ENCODE peak calls at places on chromosomes 11 and 22, in four cellular contexts. N, L, U and S are unnamed samples.

GRCh38 chr11:34234086-34234740 is 123.6 kb downstream of the ABTB2 start:
- DNase-seq in N (no peak), L (peak; percentile 78), U (peak; percentile 78), S (peak; percentile 96)

GRCh38 chr11:17257200-17257599 is 19.3 kb upstream of the NUCB2 start:
- DNase-seq in N (no peak), L (peak; percentile 78), U (peak; percentile 17), S (no peak)

GRCh38 chr11:86116996-86117705 is 48.3 kb upstream of the PICALM start:
- DNase-seq in N (no peak), L (peak; percentile 65), U (no peak), S (no peak)

GRCh38 chr11:26248661-26249060 is 83.3 kb upstream of the ANO3 start:
- DNase-seq in N (no peak), L (no peak), U (no peak), S (no peak)

GRCh38 chr11:114678125-114679036 is at the start of gene NXPE2:
- DNase-seq in N (no peak), L (peak; percentile 57), U (peak; percentile 79), S (no peak)

GRCh38 chr22:36729321-36729720 is 25.8 kb upstream of the CACNG2 start:
- DNase-seq in N (no peak), L (no peak), U (no peak), S (no peak)

GRCh38 chr22:46124383-46125144 is 25.8 kb upstream of the PPARA start:
- DNase-seq in N (no peak), L (no peak), U (no peak), S (no peak)

GRCh38 chr11:63494936-63495335 is 4.0 kb upstream of the PLAAT5 start:
- DNase-seq in N (no peak), L (no peak), U (no peak), S (no peak)

GRCh38 chr11:112794321-112794720 is 166.9 kb upstream of the NCAM1 start:
- DNase-seq in N (no peak), L (no peak), U (no peak), S (no peak)

GRCh38 chr11:117691501-117691900 is 105.5 kb downstream of the DSCAML1 start:
- DNase-seq in N (no peak), L (no peak), U (no peak), S (no peak)

GRCh38 chr22:44473166-44473565 is 24.9 kb downstream of the RTL6 start:
- DNase-seq in N (no peak), L (no peak), U (no peak), S (no peak)

GRCh38 chr11:14902650-14903350 is 10.8 kb upstream of the CYP2R1 start:
- DNase-seq in N (no peak), L (peak; percentile 71), U (peak; percentile 53), S (peak; percentile 25)

GRCh38 chr11:61682093-61682732 is 2.0 kb downstream of the DAGLA start:
- DNase-seq in N (no peak), L (no peak), U (peak; percentile 26), S (no peak)

GRCh38 chr11:94678236-94678635 is 89.9 kb upstream of the AMOTL1 start:
- DNase-seq in N (no peak), L (no peak), U (no peak), S (no peak)

DNA sequence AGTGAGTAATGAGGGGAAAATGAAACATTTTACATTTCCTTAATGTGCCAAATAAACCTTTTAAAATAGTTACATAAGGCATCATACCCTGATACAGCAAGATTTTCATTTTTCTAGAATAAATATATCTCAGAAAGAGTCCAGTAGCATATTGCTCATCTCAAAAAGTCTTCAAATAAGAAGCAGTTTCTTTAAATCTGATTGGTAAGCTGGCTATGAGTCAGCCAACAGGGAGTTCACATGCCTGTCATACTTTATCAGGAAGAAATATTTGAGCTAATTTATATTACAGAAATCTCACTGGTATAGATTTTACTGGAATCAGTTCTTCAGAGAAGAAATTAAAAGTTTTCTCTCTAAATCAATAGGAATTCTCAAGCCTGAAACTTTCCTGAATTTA is 258.1 kb downstream of the C11orf87 start:
- DNase-seq in N (no peak), L (peak; percentile 18), U (peak; percentile 14), S (no peak)
- H2BK120ac ChIP-seq in N (no peak overlapping the region), L (no peak overlapping the region), U (no peak overlapping the region), S (no peak overlapping the region)

GRCh38 chr11:108007819-108008218 is 879 bp upstream of the CUL5 start:
- DNase-seq in N (no peak), L (no peak), U (no peak), S (no peak)

GRCh38 chr11:108009497-108010360 is 1.0 kb downstream of the CUL5 start:
- DNase-seq in N (no peak), L (no peak), U (peak; percentile 41), S (peak; percentile 56)

GRCh38 chr11:108003623-108004022 is 5.1 kb upstream of the CUL5 start:
- DNase-seq in N (no peak), L (no peak), U (no peak), S (no peak)

GRCh38 chr11:108012139-108012725 is 3.5 kb downstream of the CUL5 start:
- DNase-seq in N (no peak), L (no peak), U (no peak), S (no peak)

DNA sequence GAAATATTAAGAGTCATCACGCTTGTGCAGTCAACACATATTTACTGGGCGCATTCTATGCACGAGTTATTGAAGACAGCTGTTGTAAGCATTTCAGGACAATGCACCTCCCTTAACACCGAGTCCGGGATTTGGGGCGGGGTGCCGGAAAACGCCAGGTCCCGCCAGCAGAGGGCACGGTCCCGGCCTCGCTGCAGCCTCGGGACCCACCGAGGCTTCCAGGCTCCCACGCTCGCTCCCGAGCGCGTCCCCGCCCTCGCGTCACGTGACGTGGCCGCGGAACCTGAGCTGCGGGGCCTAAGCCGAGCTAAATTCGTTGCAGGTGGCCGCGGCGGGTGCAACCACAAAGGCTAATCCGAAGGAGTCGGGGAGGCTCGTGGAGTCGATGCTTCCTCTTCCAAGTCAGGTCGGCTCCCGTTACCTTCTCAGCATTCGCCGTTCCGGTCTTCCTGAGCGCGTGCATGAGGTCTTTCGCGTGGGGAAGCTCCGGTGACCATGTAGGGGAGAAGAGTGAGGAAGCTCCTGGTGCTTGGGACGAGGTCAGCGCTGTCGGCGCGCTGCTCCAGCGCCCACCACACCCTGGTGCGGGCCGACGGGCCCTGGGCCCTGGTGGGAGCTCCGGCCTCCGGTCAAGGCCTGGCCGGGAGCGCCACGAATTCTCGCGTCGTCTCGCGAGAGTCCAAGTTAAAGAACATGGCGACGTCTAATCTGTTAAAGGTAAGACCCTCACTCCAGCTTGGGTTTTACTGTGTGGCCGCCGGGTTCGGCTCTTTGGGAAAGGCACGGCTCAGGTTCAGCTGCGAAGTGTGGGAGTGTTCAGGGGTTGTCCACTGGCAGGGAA is at the start of gene CUL5:
- DNase-seq in N (peak; percentile 92), L (peak; percentile 91), U (peak; percentile 94), S (peak; percentile 95)
- H2BK15ac ChIP-seq in N (peak within 1 kb of the TSS; percentile 82), L (peak within 1 kb of the TSS; percentile 50), U (peak within 1 kb of the TSS; percentile 9), S (no peak within 1 kb of the TSS)

DNA sequence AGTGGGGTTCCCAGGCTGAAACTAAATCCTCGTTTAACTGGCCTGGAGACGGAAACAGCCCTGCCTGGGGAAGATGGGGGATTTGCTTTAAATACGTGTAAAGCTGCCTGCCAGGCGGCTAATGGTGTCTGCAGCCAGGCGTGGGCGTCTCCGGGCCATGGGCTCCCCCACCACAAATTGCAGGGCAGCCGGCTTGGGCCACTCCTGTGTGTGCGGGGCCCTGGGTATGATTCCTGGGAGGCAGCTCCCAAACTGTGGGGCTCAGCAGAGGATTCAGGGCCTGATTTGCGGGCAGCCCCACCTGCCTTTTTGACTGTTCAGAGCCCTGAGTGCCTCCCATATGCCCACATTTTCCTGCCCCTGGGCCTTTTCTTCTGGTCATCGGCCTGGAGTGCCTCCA is 110.6 kb downstream of the KCNQ1 start:
- DNase-seq in N (no peak), L (no peak), U (no peak), S (no peak)
- H2BK120ac ChIP-seq in N (no peak overlapping the region), L (no peak overlapping the region), U (no peak overlapping the region), S (no peak overlapping the region)

DNA sequence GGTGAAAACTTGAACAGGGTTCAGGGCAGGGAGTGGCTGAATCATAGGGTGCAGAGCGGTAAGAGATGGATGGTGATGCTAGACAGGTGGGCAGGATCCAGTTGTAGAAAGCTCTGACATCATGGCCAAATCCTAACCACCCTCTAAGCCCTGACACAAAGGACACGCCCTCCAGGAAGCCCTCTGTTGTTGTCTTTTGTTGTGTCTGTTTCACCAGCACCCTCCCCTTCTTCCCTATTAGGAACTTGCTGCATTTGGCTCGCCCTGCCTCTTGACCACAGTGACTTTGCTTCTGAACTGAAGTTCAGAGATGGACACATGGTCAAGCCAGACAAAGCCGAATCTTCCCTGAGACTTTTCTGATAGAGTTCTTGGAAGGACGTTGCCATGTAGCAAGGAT is 14.2 kb upstream of the APOL6 start:
- DNase-seq in N (no peak), L (no peak), U (no peak), S (no peak)
- H2BK15ac ChIP-seq in N (no peak overlapping the region), L (peak overlapping the region; percentile 17), U (no peak overlapping the region), S (no peak overlapping the region)

DNA sequence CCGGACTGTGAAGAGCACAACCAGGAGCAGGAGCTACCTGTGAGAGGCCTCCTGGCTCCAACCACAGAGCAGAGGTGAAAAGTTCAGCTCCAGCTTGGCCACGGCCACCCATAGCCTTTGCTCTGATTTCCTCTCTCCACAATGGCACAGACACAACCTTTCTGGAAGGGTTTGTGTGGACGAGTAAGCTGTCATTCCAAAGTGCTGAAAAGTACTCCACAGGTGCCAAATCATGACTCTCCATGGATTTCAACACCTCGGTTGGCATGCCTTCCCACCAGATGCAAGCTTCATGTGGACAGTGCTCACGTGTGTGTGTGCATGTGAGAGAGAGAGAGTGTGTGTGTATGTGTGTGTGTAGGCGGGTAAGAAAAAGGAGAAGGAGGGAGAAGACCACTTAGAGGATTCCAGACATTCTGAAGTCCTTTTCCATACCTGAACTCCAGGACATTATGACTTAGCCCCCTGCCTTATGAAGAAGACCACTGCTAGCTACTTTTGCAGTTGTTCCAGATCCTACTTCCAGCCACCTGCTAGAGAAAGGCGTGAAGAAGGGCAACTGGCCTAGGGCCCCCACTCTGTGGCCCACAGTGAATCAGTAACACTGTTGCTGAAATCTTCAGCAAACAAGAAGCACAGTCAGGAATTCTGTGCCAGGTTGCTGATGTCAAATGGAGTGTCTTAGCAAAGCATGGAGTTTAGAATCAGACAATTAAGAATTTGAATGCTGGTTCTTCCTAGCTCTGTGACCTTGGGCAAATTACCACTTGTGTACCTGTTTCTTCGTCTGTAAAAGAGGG is 13.9 kb upstream of the NAV2 start:
- DNase-seq in N (no peak), L (peak; percentile 77), U (no peak), S (no peak)
- H2BK120ac ChIP-seq in N (no peak overlapping the region), L (no peak overlapping the region), U (no peak overlapping the region), S (no peak overlapping the region)

DNA sequence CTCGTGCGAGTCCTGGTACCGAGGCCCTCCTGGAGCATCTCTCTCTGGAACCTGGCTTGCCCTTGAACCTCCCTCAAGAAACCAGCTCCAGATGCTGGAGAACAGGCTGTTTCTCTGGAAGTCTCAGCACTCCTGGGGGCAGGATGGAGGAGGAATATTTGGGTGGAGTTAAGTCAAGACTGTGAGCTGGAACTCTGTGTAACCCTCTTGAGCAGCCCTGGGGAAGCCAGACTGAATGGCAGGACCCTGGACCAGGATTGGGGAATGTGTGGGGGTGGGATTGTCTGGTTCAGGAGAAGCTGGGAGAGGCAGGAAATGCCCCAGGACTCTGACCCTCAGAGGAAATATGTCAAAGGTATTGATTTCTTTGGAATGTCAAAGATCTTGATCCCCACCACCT is 7.7 kb downstream of the CREB3L1 start:
- DNase-seq in N (no peak), L (no peak), U (no peak), S (no peak)
- H2BK15ac ChIP-seq in N (peak overlapping the region; percentile 43), L (no peak overlapping the region), U (peak overlapping the region; percentile 73), S (no peak overlapping the region)

DNA sequence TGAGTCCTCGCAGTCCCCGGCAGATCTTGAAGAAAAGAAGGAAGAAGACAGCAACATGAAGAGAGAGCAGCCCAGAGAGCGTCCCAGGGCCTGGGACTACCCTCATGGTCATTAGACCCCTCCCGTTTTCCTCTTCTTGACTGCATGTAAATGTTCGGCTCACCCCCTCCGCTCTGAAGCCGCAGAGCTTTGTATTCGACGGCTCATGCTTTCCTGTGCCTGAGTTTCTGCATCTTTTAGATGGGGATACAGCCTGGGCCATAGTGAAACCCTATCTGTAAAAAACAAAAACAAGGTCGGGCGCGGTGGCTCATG is 7.7 kb downstream of the USP18 start:
- DNase-seq in N (no peak), L (no peak), U (no peak), S (no peak)
- H2BK120ac ChIP-seq in N (no peak overlapping the region), L (peak overlapping the region; percentile 73), U (no peak overlapping the region), S (no peak overlapping the region)